ENCODE peak calls at places on chromosomes 3 and 15, in ten cellular contexts. E, G, L, D, M, S, X, N, W and U are unnamed samples.

GRCh38 chr15:59298255-59298856 is 74.3 kb downstream of the MYO1E start:
- DNase-seq in L (no peak), E (no peak), M (no peak), G (no peak), N (no peak), S (peak), D (no peak), W (no peak), X (no peak), U (peak)

GRCh38 chr3:136297826-136298225 is 47.7 kb downstream of the PCCB start:
- DNase-seq in S (no peak), X (no peak), M (no peak), G (no peak), L (no peak), E (no peak), W (no peak), N (no peak), D (no peak), U (no peak)

GRCh38 chr3:127002195-127003174 is 19.6 kb downstream of the PLXNA1 start:
- DNase-seq in D (peak), N (no peak), E (peak), S (no peak), L (peak), M (peak), W (peak), G (no peak), X (peak), U (no peak)

GRCh38 chr15:37134699-37135131 is 34.4 kb upstream of the MEIS2 start:
- DNase-seq in L (peak), G (no peak), N (no peak), X (no peak), E (peak), D (peak), W (peak), M (peak), S (no peak), U (no peak)

GRCh38 chr3:129697229-129697970 is 90.9 kb upstream of the PLXND1 start:
- DNase-seq in D (no peak), G (no peak), W (no peak), X (no peak), N (no peak), E (no peak), S (no peak), M (no peak), L (no peak), U (no peak)

GRCh38 chr3:122942937-122943827 is 84.4 kb downstream of the SEMA5B start:
- DNase-seq in G (no peak), X (peak), N (no peak), S (no peak), E (peak), D (peak), L (peak), W (peak), M (peak), U (peak)

GRCh38 chr15:88344786-88345185 is 88.2 kb upstream of the NTRK3 start:
- DNase-seq in G (no peak), S (no peak), N (no peak), L (peak), M (no peak), X (no peak), D (no peak), W (no peak), E (no peak), U (no peak)

GRCh38 chr3:149407898-149408297 is 30.4 kb upstream of the TM4SF1 start:
- DNase-seq in N (no peak), M (peak), D (no peak), L (no peak), G (no peak), S (no peak), E (no peak), W (no peak), X (no peak), U (no peak)

GRCh38 chr3:161100994-161101393 is 4.2 kb downstream of the B3GALNT1 start:
- DNase-seq in E (no peak), N (no peak), D (no peak), W (no peak), L (no peak), S (no peak), X (no peak), M (no peak), G (no peak), U (no peak)

GRCh38 chr3:31958721-31959152 is 22.3 kb downstream of the OSBPL10 start:
- DNase-seq in S (no peak), E (no peak), D (no peak), X (no peak), N (no peak), L (no peak), M (no peak), W (no peak), G (no peak), U (no peak)

GRCh38 chr3:196643761-196644160 is 4.3 kb downstream of the NRROS start:
- DNase-seq in N (peak), L (no peak), G (no peak), M (no peak), W (no peak), E (no peak), X (peak), D (no peak), S (no peak), U (no peak)

GRCh38 chr3:47310391-47310790 is 27.6 kb downstream of the KLHL18 start:
- DNase-seq in L (no peak), D (no peak), E (no peak), W (no peak), G (no peak), X (no peak), S (no peak), N (no peak), M (no peak), U (no peak)

GRCh38 chr15:90221251-90221900 is 12.4 kb downstream of the CIB1 start:
- DNase-seq in L (peak), D (peak), S (no peak), W (peak), X (peak), N (no peak), M (peak), G (no peak), E (peak), U (no peak)

GRCh38 chr3:194872669-194872977 is 186.9 kb downstream of the FAM43A start:
- DNase-seq in N (no peak), X (no peak), D (no peak), S (no peak), E (peak), W (peak), M (no peak), L (peak), G (no peak), U (no peak)

GRCh38 chr3:95407709-95408463 is 1345.0 kb downstream of the NSUN3 start:
- DNase-seq in D (no peak), G (no peak), X (no peak), W (no peak), N (no peak), M (no peak), L (no peak), S (no peak), E (no peak), U (no peak)

GRCh38 chr15:65339926-65340325 is 35.4 kb downstream of the RNU5B-1 start:
- DNase-seq in D (no peak), L (no peak), N (no peak), G (no peak), S (no peak), E (no peak), X (no peak), M (no peak), W (no peak), U (no peak)

GRCh38 chr3:131755380-131755779 is 252.6 kb upstream of the MRPL3 start:
- DNase-seq in N (no peak), D (no peak), E (no peak), S (no peak), L (no peak), M (no peak), G (no peak), X (no peak), W (no peak), U (no peak)

GRCh38 chr3:173770011-173770410 is 372.5 kb downstream of the NLGN1 start:
- DNase-seq in E (peak), G (no peak), N (no peak), M (no peak), D (no peak), W (no peak), S (no peak), X (no peak), L (peak), U (no peak)

GRCh38 chr15:78220713-78221112 is 13.7 kb downstream of the ACSBG1 start:
- DNase-seq in G (no peak), N (no peak), W (no peak), D (no peak), M (no peak), L (no peak), S (no peak), E (no peak), X (no peak), U (no peak)

GRCh38 chr15:69080203-69080957 is 65.9 kb downstream of the NOX5 start:
- DNase-seq in G (no peak), N (no peak), M (peak), L (no peak), E (no peak), S (no peak), X (no peak), W (no peak), D (peak), U (no peak)

GRCh38 chr3:177361042-177361938 is 164.0 kb upstream of the TBL1XR1 start:
- DNase-seq in W (no peak), L (no peak), E (no peak), M (no peak), N (no peak), S (no peak), X (peak), G (no peak), D (no peak), U (no peak)

GRCh38 chr3:27630892-27631291 is 91.2 kb downstream of the EOMES start:
- DNase-seq in E (peak), L (peak), N (no peak), M (no peak), X (no peak), S (no peak), W (no peak), G (no peak), D (no peak), U (no peak)

GRCh38 chr3:16881896-16882645 is 2.7 kb upstream of the PLCL2 start:
- DNase-seq in S (no peak), X (no peak), D (no peak), L (peak), M (no peak), W (no peak), E (no peak), G (no peak), N (no peak), U (no peak)

GRCh38 chr3:177960014-177960413 is 576.2 kb upstream of the KCNMB2 start:
- DNase-seq in L (peak), S (no peak), M (peak), W (peak), E (no peak), D (no peak), N (no peak), X (no peak), G (no peak), U (no peak)

GRCh38 chr3:50441818-50442217 is 61.6 kb downstream of the CACNA2D2 start:
- DNase-seq in W (no peak), X (no peak), N (no peak), D (no peak), S (no peak), L (no peak), G (no peak), M (no peak), E (no peak), U (no peak)

GRCh38 chr15:24857094-24857437 is 97.7 kb upstream of the SNRPN start:
- DNase-seq in M (no peak), N (no peak), E (no peak), D (no peak), G (no peak), S (no peak), X (no peak), W (no peak), L (no peak), U (no peak)

GRCh38 chr3:184603156-184604030 is 41.8 kb downstream of the EPHB3 start:
- DNase-seq in M (peak), G (no peak), W (no peak), D (no peak), E (no peak), L (no peak), N (no peak), X (no peak), S (no peak), U (no peak)

GRCh38 chr15:80564056-80564455 is 131.1 kb upstream of the ABHD17C start:
- DNase-seq in S (no peak), X (no peak), L (no peak), N (no peak), E (no peak), D (no peak), G (no peak), W (no peak), M (no peak), U (no peak)